ENCODE peak calls at places on chromosomes 1 and 21, in four cellular contexts. Y is HCT116; I is CD8-positive, alpha-beta memory T cell; W is HEK293T. J is an unnamed sample.

GRCh38 chr21:35922618-35923017 is 137.7 kb downstream of the SETD4 start:
- DNase-seq in I (no peak), Y (no peak), W (no peak), J (no peak)

GRCh38 chr1:182262425-182262824 is 129.2 kb downstream of the GLUL start:
- DNase-seq in W (no peak), Y (no peak), I (no peak), J (no peak)

GRCh38 chr1:218345673-218346390 is 696 bp downstream of the TGFB2 start:
- DNase-seq in Y (no peak), W (peak), I (peak), J (no peak)

GRCh38 chr21:39182484-39183271 is 573 bp downstream of the PSMG1 start:
- DNase-seq in W (no peak), I (no peak), Y (no peak), J (no peak)

GRCh38 chr1:234722904-234723588 is 113.1 kb upstream of the IRF2BP2 start:
- DNase-seq in I (no peak), W (no peak), Y (peak), J (peak)

GRCh38 chr21:37257967-37258877 is 8.9 kb downstream of the VPS26C start:
- DNase-seq in I (peak), Y (no peak), W (no peak), J (peak)

GRCh38 chr1:245056913-245057312 is 97.9 kb upstream of the KIF26B start:
- DNase-seq in I (no peak), Y (no peak), W (no peak), J (no peak)

GRCh38 chr1:169070547-169070946 is 35.9 kb upstream of the ATP1B1 start:
- DNase-seq in W (no peak), Y (no peak), I (no peak), J (no peak)

GRCh38 chr1:233375653-233376052 is 48.1 kb downstream of the MAP3K21 start:
- DNase-seq in Y (no peak), I (no peak), W (no peak), J (no peak)

GRCh38 chr1:16082283-16083038 is 9.0 kb upstream of the FAM131C start:
- DNase-seq in I (peak), Y (no peak), W (peak), J (peak)

GRCh38 chr1:35656148-35656862 is 15.0 kb upstream of the PSMB2 start:
- DNase-seq in W (no peak), Y (no peak), I (no peak), J (no peak)

GRCh38 chr1:84298688-84299535 is 2.6 kb upstream of the SAMD13 start:
- DNase-seq in I (no peak), Y (no peak), W (peak), J (peak)

GRCh38 chr1:50681931-50682330 is 258.7 kb upstream of the DMRTA2 start:
- DNase-seq in Y (peak), W (no peak), I (no peak), J (no peak)

GRCh38 chr1:184686540-184686939 is 68.1 kb downstream of the EDEM3 start:
- DNase-seq in W (no peak), I (no peak), Y (no peak), J (no peak)

J was measured in stimulated activated naive CD4-positive, alpha-beta T cell treated with Interleukin-2 at 50 U/mL for 16 hours.